ENCODE peak calls at places on chromosomes 1 and 21, in seven cellular contexts. S is CD8-positive, alpha-beta T cell; D is fibroblast of lung; X is tibial artery; A is H9; B is breast epithelium; M is uterus. T is an unnamed sample.

GRCh38 chr1:225533238-225533637 is 105.4 kb upstream of the LBR start:
- DNase-seq in S (no peak), D (no peak), X (no peak), A (no peak), B (no peak), M (no peak), T (no peak)

GRCh38 chr1:7613106-7613850 is 157.8 kb upstream of the VAMP3 start:
- DNase-seq in S (no peak), D (no peak), X (peak; percentile 12), A (no peak), B (no peak), M (no peak), T (no peak)

GRCh38 chr1:96973605-96974004 is 252.0 kb downstream of the PTBP2 start:
- DNase-seq in S (no peak), D (peak; percentile 43), X (no peak), A (no peak), B (no peak), M (no peak), T (no peak)

GRCh38 chr1:81801834-81802531 is 1.2 kb downstream of the ADGRL2 start:
- DNase-seq in S (no peak), D (peak; percentile 58), X (peak; percentile 29), A (peak; percentile 35), B (peak; percentile 24), M (no peak), T (no peak)

GRCh38 chr1:235910357-235911299 is 43.9 kb upstream of the LYST start:
- DNase-seq in S (no peak), D (peak; percentile 99), X (peak; percentile 66), A (peak; percentile 60), B (no peak), M (peak; percentile 53), T (peak; percentile 41)

GRCh38 chr1:150548632-150549495 is at the start of gene ADAMTSL4:
- DNase-seq in S (no peak), D (peak; percentile 80), X (peak; percentile 71), A (peak; percentile 51), B (no peak), M (peak; percentile 57), T (no peak)

GRCh38 chr1:211675230-211676105 is at the start of gene NEK2:
- DNase-seq in S (peak; percentile 78), D (peak; percentile 92), X (peak; percentile 88), A (peak; percentile 98), B (peak; percentile 87), M (peak; percentile 85), T (peak; percentile 70)

GRCh38 chr1:156547982-156548381 is 24.4 kb downstream of the IQGAP3 start:
- DNase-seq in S (no peak), D (no peak), X (no peak), A (no peak), B (no peak), M (no peak), T (no peak)

GRCh38 chr1:213303286-213303685 is 252.2 kb downstream of the RPS6KC1 start:
- DNase-seq in S (no peak), D (peak; percentile 59), X (no peak), A (peak; percentile 58), B (peak; percentile 31), M (no peak), T (no peak)

GRCh38 chr1:5959667-5960230 is 32.5 kb downstream of the NPHP4 start:
- DNase-seq in S (no peak), D (no peak), X (no peak), A (no peak), B (no peak), M (no peak), T (no peak)

GRCh38 chr1:226800763-226801380 is 61.8 kb upstream of the ITPKB start:
- DNase-seq in S (no peak), D (no peak), X (no peak), A (no peak), B (no peak), M (no peak), T (no peak)

GRCh38 chr1:81695741-81696140 is 105.0 kb upstream of the ADGRL2 start:
- DNase-seq in S (no peak), D (peak; percentile 93), X (no peak), A (no peak), B (no peak), M (peak; percentile 19), T (no peak)

GRCh38 chr1:45557422-45557944 is 6.9 kb downstream of the AKR1A1 start:
- DNase-seq in S (no peak), D (no peak), X (no peak), A (no peak), B (no peak), M (no peak), T (no peak)

GRCh38 chr1:222974496-222974895 is 159.7 kb downstream of the DISP1 start:
- DNase-seq in S (no peak), D (peak; percentile 96), X (no peak), A (no peak), B (no peak), M (peak; percentile 38), T (no peak)

GRCh38 chr21:37855568-37856391 is 60.5 kb downstream of the KCNJ6 start:
- DNase-seq in S (no peak), D (peak; percentile 90), X (no peak), A (no peak), B (no peak), M (no peak), T (no peak)

GRCh38 chr1:110462964-110463363 is 12.0 kb downstream of the PROK1 start:
- DNase-seq in S (no peak), D (no peak), X (no peak), A (no peak), B (no peak), M (no peak), T (no peak)

GRCh38 chr1:81126989-81127571 is 673.7 kb upstream of the ADGRL2 start:
- DNase-seq in S (no peak), D (peak; percentile 31), X (no peak), A (no peak), B (no peak), M (no peak), T (no peak)

GRCh38 chr21:38661296-38662223 is 144.2 kb upstream of the ETS2 start:
- DNase-seq in S (no peak), D (peak; percentile 74), X (peak; percentile 26), A (peak; percentile 40), B (no peak), M (peak; percentile 17), T (no peak)

GRCh38 chr1:29964718-29965533 is 728.6 kb downstream of the PTPRU start:
- DNase-seq in S (no peak), D (no peak), X (no peak), A (peak; percentile 17), B (no peak), M (no peak), T (no peak)

GRCh38 chr21:27739187-27739586 is 772.3 kb upstream of the ADAMTS5 start:
- DNase-seq in S (no peak), D (no peak), X (no peak), A (no peak), B (no peak), M (no peak), T (no peak)

GRCh38 chr1:198848206-198848605 is 209.4 kb downstream of the PTPRC start:
- DNase-seq in S (no peak), D (peak; percentile 42), X (no peak), A (no peak), B (no peak), M (no peak), T (no peak)

GRCh38 chr1:149845416-149845815 is 54.0 kb upstream of the BOLA1 start:
- DNase-seq in S (no peak), D (no peak), X (no peak), A (peak; percentile 77), B (no peak), M (no peak), T (no peak)

GRCh38 chr1:67556297-67556900 is 126.2 kb upstream of the SERBP1 start:
- DNase-seq in S (no peak), D (no peak), X (no peak), A (no peak), B (no peak), M (no peak), T (no peak)

GRCh38 chr1:225378880-225379279 is 49.0 kb downstream of the LBR start:
- DNase-seq in S (no peak), D (peak; percentile 71), X (no peak), A (peak; percentile 88), B (peak; percentile 19), M (no peak), T (no peak)

GRCh38 chr1:157558119-157558518 is 5.8 kb upstream of the FCRL5 start:
- DNase-seq in S (no peak), D (no peak), X (no peak), A (no peak), B (no peak), M (no peak), T (no peak)
- TF ChIP-seq CTCF in S (no peak), D (no peak), X (no peak), A (no peak), B (no peak), M (no peak), T (no peak)

GRCh38 chr1:3132685-3133084 is 63.7 kb downstream of the PRDM16 start:
- DNase-seq in S (no peak), D (no peak), X (no peak), A (no peak), B (no peak), M (no peak), T (no peak)

GRCh38 chr1:3135746-3136455 is 66.9 kb downstream of the PRDM16 start:
- DNase-seq in S (no peak), D (no peak), X (no peak), A (no peak), B (no peak), M (no peak), T (no peak)

GRCh38 chr1:3134378-3135072 is 65.5 kb downstream of the PRDM16 start:
- DNase-seq in S (no peak), D (no peak), X (no peak), A (no peak), B (no peak), M (no peak), T (no peak)

GRCh38 chr1:3135073-3135745 is 66.2 kb downstream of the PRDM16 start:
- DNase-seq in S (no peak), D (no peak), X (no peak), A (no peak), B (no peak), M (no peak), T (no peak)

GRCh38 chr1:3133671-3134070 is 64.7 kb downstream of the PRDM16 start:
- DNase-seq in S (no peak), D (peak; percentile 35), X (no peak), A (no peak), B (no peak), M (no peak), T (no peak)
- H3K4me1 ChIP-seq in S (no peaks in the 10 kb centered on the region), D (no peaks in the 10 kb centered on the region), X (peaks cover 67% of the 10 kb centered on the region), A (no peaks in the 10 kb centered on the region), B (no peaks in the 10 kb centered on the region), M (no peaks in the 10 kb centered on the region), T (peaks cover 65% of the 10 kb centered on the region)

DNA sequence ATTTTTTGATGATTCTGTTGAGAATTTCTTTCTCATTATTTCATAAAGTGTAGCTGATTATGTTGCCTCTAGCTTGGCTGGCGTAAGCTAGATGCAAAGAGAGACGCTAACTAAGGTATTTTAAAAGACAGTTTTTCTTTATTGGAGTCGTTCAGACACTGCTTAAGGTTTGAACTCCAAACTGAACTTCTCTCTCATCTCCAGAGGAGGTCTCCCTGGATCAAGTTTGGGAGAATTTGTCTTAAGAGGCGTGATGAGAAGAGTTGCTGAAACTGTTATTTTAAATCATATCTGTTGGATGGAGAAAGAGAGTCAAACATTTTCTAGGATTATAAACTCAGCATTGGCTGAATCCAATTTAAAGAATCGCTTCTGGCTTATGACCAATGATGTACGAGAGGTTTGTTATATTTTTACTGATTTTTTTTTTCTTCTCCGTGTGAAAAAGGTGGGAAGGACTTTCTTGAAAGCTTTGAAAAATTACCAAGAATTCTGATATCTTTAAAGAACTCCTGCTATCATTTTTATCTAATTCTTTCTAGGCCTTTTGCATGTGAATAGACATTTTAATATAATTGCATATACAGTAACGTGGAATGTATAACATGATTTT is 34.0 kb downstream of the MAP3K7CL start:
- DNase-seq in S (no peak), D (peak; percentile 81), X (no peak), A (no peak), B (no peak), M (no peak), T (no peak)
- TF ChIP-seq CTCF in S (no peak), D (peak; percentile 83), X (peak; percentile 77), A (peak; percentile 72), B (peak; percentile 64), M (peak; percentile 63), T (peak; percentile 55)

GRCh38 chr1:58165073-58165472 is 381.5 kb downstream of the OMA1 start:
- DNase-seq in S (no peak), D (no peak), X (no peak), A (no peak), B (no peak), M (no peak), T (no peak)
- H3K4me1 ChIP-seq in S (no peaks in the 10 kb centered on the region), D (no peaks in the 10 kb centered on the region), X (peaks cover 3% of the 10 kb centered on the region), A (peaks cover 4% of the 10 kb centered on the region), B (no peaks in the 10 kb centered on the region), M (no peaks in the 10 kb centered on the region), T (no peaks in the 10 kb centered on the region)